ENCODE peak calls at places on chromosomes 1 and 21, in seven cellular contexts. N, S, G, O, I, Q and J are unnamed samples.

GRCh38 chr1:15345711-15346355 is 63.9 kb upstream of the EFHD2 start:
- DNase-seq in N (peak; percentile 68), S (no peak), G (peak; percentile 77), O (no peak), I (peak; percentile 13), Q (no peak), J (peak; percentile 36)

GRCh38 chr1:50108497-50109073 is at the start of gene ELAVL4:
- DNase-seq in N (no peak), S (no peak), G (no peak), O (no peak), I (no peak), Q (no peak), J (peak; percentile 27)

GRCh38 chr1:228161381-228161780 is 4.2 kb upstream of the IBA57 start:
- DNase-seq in N (no peak), S (no peak), G (peak; percentile 21), O (peak; percentile 79), I (no peak), Q (no peak), J (no peak)

GRCh38 chr1:43285269-43285986 is at the start of gene C1orf210:
- DNase-seq in N (peak; percentile 95), S (no peak), G (no peak), O (no peak), I (no peak), Q (no peak), J (peak; percentile 95)

GRCh38 chr1:4160181-4160580 is 260.1 kb upstream of the C1orf174 start:
- DNase-seq in N (no peak), S (no peak), G (no peak), O (no peak), I (no peak), Q (no peak), J (no peak)

GRCh38 chr21:42171091-42172053 is 47.6 kb upstream of the ABCG1 start:
- DNase-seq in N (peak; percentile 88), S (peak; percentile 71), G (peak; percentile 70), O (no peak), I (no peak), Q (peak; percentile 49), J (no peak)

GRCh38 chr1:164748253-164748899 is 189.4 kb downstream of the PBX1 start:
- DNase-seq in N (no peak), S (no peak), G (no peak), O (peak; percentile 64), I (no peak), Q (no peak), J (peak; percentile 43)

GRCh38 chr1:151444791-151445177 is 14.5 kb downstream of the POGZ start:
- DNase-seq in N (no peak), S (no peak), G (no peak), O (no peak), I (no peak), Q (no peak), J (no peak)

GRCh38 chr1:182340233-182341058 is 51.1 kb downstream of the GLUL start:
- DNase-seq in N (no peak), S (no peak), G (no peak), O (no peak), I (no peak), Q (no peak), J (no peak)

GRCh38 chr1:17032741-17033140 is 21.0 kb upstream of the ATP13A2 start:
- DNase-seq in N (no peak), S (no peak), G (no peak), O (no peak), I (no peak), Q (no peak), J (no peak)

GRCh38 chr1:3651011-3651938 is 1.0 kb upstream of the TP73 start:
- DNase-seq in N (no peak), S (no peak), G (peak; percentile 58), O (no peak), I (no peak), Q (no peak), J (no peak)

GRCh38 chr1:21324368-21325137 is 34.3 kb upstream of the ECE1 start:
- DNase-seq in N (peak; percentile 82), S (no peak), G (peak; percentile 85), O (no peak), I (no peak), Q (peak; percentile 95), J (peak; percentile 88)

GRCh38 chr1:8510041-8510823 is 192.3 kb downstream of the SLC45A1 start:
- DNase-seq in N (no peak), S (no peak), G (no peak), O (no peak), I (no peak), Q (no peak), J (no peak)

GRCh38 chr1:218557731-218558130 is 212.6 kb downstream of the TGFB2 start:
- DNase-seq in N (no peak), S (peak; percentile 4), G (no peak), O (no peak), I (no peak), Q (peak; percentile 59), J (peak; percentile 55)

GRCh38 chr21:40926238-40926637 is 79.3 kb upstream of the DSCAM start:
- DNase-seq in N (no peak), S (no peak), G (no peak), O (no peak), I (no peak), Q (no peak), J (no peak)

GRCh38 chr1:200998323-200998722 is 25.2 kb downstream of the KIF21B start:
- DNase-seq in N (no peak), S (no peak), G (no peak), O (no peak), I (no peak), Q (no peak), J (no peak)

GRCh38 chr1:162755306-162755705 is 35.2 kb upstream of the HSD17B7 start:
- DNase-seq in N (no peak), S (no peak), G (no peak), O (peak; percentile 47), I (no peak), Q (no peak), J (no peak)

GRCh38 chr21:17542371-17542992 is 29.6 kb downstream of the CXADR start:
- DNase-seq in N (no peak), S (no peak), G (no peak), O (no peak), I (no peak), Q (no peak), J (no peak)

GRCh38 chr1:218274551-218274950 is 10.5 kb upstream of the RRP15 start:
- DNase-seq in N (no peak), S (no peak), G (no peak), O (no peak), I (no peak), Q (no peak), J (no peak)

GRCh38 chr1:217622042-217622441 is 8.8 kb downstream of the GPATCH2 start:
- DNase-seq in N (no peak), S (no peak), G (no peak), O (no peak), I (no peak), Q (no peak), J (no peak)

GRCh38 chr1:240528566-240528965 is 83.4 kb downstream of the GREM2 start:
- DNase-seq in N (no peak), S (no peak), G (no peak), O (no peak), I (no peak), Q (no peak), J (no peak)

GRCh38 chr1:160171352-160171751 is 19.0 kb upstream of the CASQ1 start:
- DNase-seq in N (no peak), S (no peak), G (no peak), O (no peak), I (no peak), Q (no peak), J (no peak)

GRCh38 chr1:202155478-202156021 is 4.9 kb downstream of the PTPN7 start:
- DNase-seq in N (peak; percentile 72), S (no peak), G (no peak), O (peak; percentile 28), I (no peak), Q (no peak), J (no peak)

GRCh38 chr1:183103141-183103540 is 79.9 kb downstream of the LAMC1 start:
- DNase-seq in N (no peak), S (no peak), G (no peak), O (no peak), I (no peak), Q (no peak), J (no peak)

GRCh38 chr1:206568779-206569352 is 43.4 kb downstream of the EIF2D start:
- DNase-seq in N (no peak), S (no peak), G (no peak), O (no peak), I (no peak), Q (no peak), J (no peak)

DNA sequence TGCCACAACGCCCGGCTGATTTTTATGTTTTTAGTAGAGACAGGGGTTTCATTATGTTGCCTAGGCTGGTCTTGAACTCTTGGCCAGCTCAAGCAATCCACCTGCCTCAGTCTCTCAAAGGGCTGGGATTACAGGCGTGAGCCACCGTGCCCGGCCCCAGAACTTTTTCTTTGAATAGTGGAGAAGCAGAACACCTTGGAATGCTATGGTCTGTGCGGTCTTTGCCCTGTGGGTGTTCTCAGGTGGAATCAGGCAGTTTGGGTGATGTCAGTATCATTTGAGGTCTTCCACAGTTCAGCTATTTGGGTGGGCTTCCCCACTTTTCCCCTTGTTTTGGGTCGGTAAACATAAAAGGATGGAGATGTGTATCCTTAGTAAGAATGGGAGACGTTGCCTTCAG is 17.6 kb downstream of the CAMTA1 start:
- DNase-seq in N (no peak), S (no peak), G (no peak), O (no peak), I (no peak), Q (no peak), J (no peak)
- H3K27ac ChIP-seq in N (no peak overlapping the region), S (no peak overlapping the region), G (no peak overlapping the region), O (no peak overlapping the region), I (no peak overlapping the region), Q (no peak overlapping the region), J (no peak overlapping the region)

GRCh38 chr1:27000817-27001460 is 7.4 kb downstream of the TRNP1 start:
- DNase-seq in N (no peak), S (no peak), G (no peak), O (no peak), I (no peak), Q (no peak), J (no peak)
- H3K27ac ChIP-seq in N (no peak overlapping the region), S (no peak overlapping the region), G (peak overlapping the region; percentile 80), O (no peak overlapping the region), I (peak overlapping the region; percentile 72), Q (peak overlapping the region; percentile 95), J (no peak overlapping the region)

GRCh38 chr1:161223805-161224694 is 622 bp upstream of the APOA2 start:
- DNase-seq in N (no peak), S (no peak), G (no peak), O (no peak), I (no peak), Q (no peak), J (no peak)

GRCh38 chr1:161226320-161226711 is 456 bp downstream of the TOMM40L start:
- DNase-seq in N (peak; percentile 26), S (no peak), G (no peak), O (no peak), I (no peak), Q (no peak), J (no peak)

GRCh38 chr1:161226759-161227158 is 899 bp downstream of the TOMM40L start:
- DNase-seq in N (no peak), S (no peak), G (no peak), O (no peak), I (no peak), Q (no peak), J (no peak)

GRCh38 chr1:161225534-161226319 is at the start of gene TOMM40L:
- DNase-seq in N (peak; percentile 92), S (peak; percentile 85), G (peak; percentile 92), O (peak; percentile 99), I (peak; percentile 61), Q (peak; percentile 97), J (peak; percentile 87)

GRCh38 chr1:161225178-161225533 is 704 bp upstream of the TOMM40L start:
- DNase-seq in N (no peak), S (no peak), G (no peak), O (no peak), I (no peak), Q (no peak), J (no peak)
- H3K27ac ChIP-seq in N (peak overlapping the region; percentile 32), S (peak overlapping the region; percentile 18), G (peak overlapping the region; percentile 69), O (no peak overlapping the region), I (peak overlapping the region; percentile 60), Q (no peak overlapping the region), J (no peak overlapping the region)

GRCh38 chr1:9670085-9670484 is 18.6 kb downstream of the PIK3CD start:
- DNase-seq in N (no peak), S (no peak), G (no peak), O (no peak), I (no peak), Q (no peak), J (no peak)
- H3K27ac ChIP-seq in N (no peak overlapping the region), S (no peak overlapping the region), G (no peak overlapping the region), O (no peak overlapping the region), I (no peak overlapping the region), Q (no peak overlapping the region), J (no peak overlapping the region)